ENCODE peak calls at places on chromosomes 16 and 17, in six cellular contexts. One of them, this sample, is unnamed.
A peak's percentile ranks its signal among the peaks of the same experiment; 100 is the strongest.

GRCh38 chr17:38326996-38327792 is 16.6 kb downstream of the GPR179 start:
- DNase-seq in neural crest cell: no peak
- DNase-seq in foreskin fibroblast: no peak
- DNase-seq in A549: no peak
- DNase-seq in cardiac muscle cell: no peak
- DNase-seq in endothelial cell of umbilical vein: no peak
- DNase-seq in this sample: no peak

GRCh38 chr17:50539762-50540440 is 7.1 kb upstream of the SPATA20 start:
- DNase-seq in neural crest cell: no peak
- DNase-seq in foreskin fibroblast: no peak
- DNase-seq in A549: no peak
- DNase-seq in cardiac muscle cell: no peak
- DNase-seq in endothelial cell of umbilical vein: no peak
- DNase-seq in this sample: no peak

GRCh38 chr16:65481956-65482355 is 360.1 kb upstream of the CDH11 start:
- DNase-seq in neural crest cell: no peak
- DNase-seq in foreskin fibroblast: no peak
- DNase-seq in A549: no peak
- DNase-seq in cardiac muscle cell: no peak
- DNase-seq in endothelial cell of umbilical vein: no peak
- DNase-seq in this sample: no peak

GRCh38 chr16:14455577-14455976 is 174.5 kb downstream of the PARN start:
- DNase-seq in neural crest cell: no peak
- DNase-seq in foreskin fibroblast: peak; percentile 81
- DNase-seq in A549: no peak
- DNase-seq in cardiac muscle cell: peak; percentile 53
- DNase-seq in endothelial cell of umbilical vein: no peak
- DNase-seq in this sample: peak; percentile 1

GRCh38 chr17:50209133-50209471 is 7.7 kb upstream of the COL1A1 start:
- DNase-seq in neural crest cell: no peak
- DNase-seq in foreskin fibroblast: no peak
- DNase-seq in A549: no peak
- DNase-seq in cardiac muscle cell: no peak
- DNase-seq in endothelial cell of umbilical vein: no peak
- DNase-seq in this sample: no peak

GRCh38 chr16:10368984-10369551 is 16.8 kb upstream of the ATF7IP2 start:
- DNase-seq in neural crest cell: no peak
- DNase-seq in foreskin fibroblast: no peak
- DNase-seq in A549: no peak
- DNase-seq in cardiac muscle cell: no peak
- DNase-seq in endothelial cell of umbilical vein: no peak
- DNase-seq in this sample: peak; percentile 12

GRCh38 chr17:60390881-60391418 is 983 bp downstream of the USP32 start:
- DNase-seq in neural crest cell: peak; percentile 6
- DNase-seq in foreskin fibroblast: peak; percentile 67
- DNase-seq in A549: peak; percentile 25
- DNase-seq in cardiac muscle cell: peak; percentile 59
- DNase-seq in endothelial cell of umbilical vein: peak; percentile 81
- DNase-seq in this sample: peak; percentile 80

GRCh38 chr17:49496866-49497146 is 1.7 kb downstream of the NGFR start:
- DNase-seq in neural crest cell: no peak
- DNase-seq in foreskin fibroblast: no peak
- DNase-seq in A549: no peak
- DNase-seq in cardiac muscle cell: no peak
- DNase-seq in endothelial cell of umbilical vein: no peak
- DNase-seq in this sample: no peak

GRCh38 chr17:78255953-78256704 is 24.7 kb downstream of the TMEM235 start:
- DNase-seq in neural crest cell: no peak
- DNase-seq in foreskin fibroblast: no peak
- DNase-seq in A549: no peak
- DNase-seq in cardiac muscle cell: no peak
- DNase-seq in endothelial cell of umbilical vein: no peak
- DNase-seq in this sample: no peak

GRCh38 chr16:88505405-88506082 is 52.5 kb downstream of the ZFPM1 start:
- DNase-seq in neural crest cell: no peak
- DNase-seq in foreskin fibroblast: no peak
- DNase-seq in A549: peak; percentile 69
- DNase-seq in cardiac muscle cell: peak; percentile 64
- DNase-seq in endothelial cell of umbilical vein: no peak
- DNase-seq in this sample: no peak

GRCh38 chr17:80050706-80051105 is 14.3 kb downstream of the CCDC40 start:
- DNase-seq in neural crest cell: no peak
- DNase-seq in foreskin fibroblast: no peak
- DNase-seq in A549: no peak
- DNase-seq in cardiac muscle cell: no peak
- DNase-seq in endothelial cell of umbilical vein: no peak
- DNase-seq in this sample: no peak

GRCh38 chr17:78891406-78892061 is 11.5 kb downstream of the CEP295NL start:
- DNase-seq in neural crest cell: no peak
- DNase-seq in foreskin fibroblast: no peak
- DNase-seq in A549: no peak
- DNase-seq in cardiac muscle cell: no peak
- DNase-seq in endothelial cell of umbilical vein: no peak
- DNase-seq in this sample: no peak

GRCh38 chr17:4087911-4088693 is 54.7 kb downstream of the ZZEF1 start:
- DNase-seq in neural crest cell: no peak
- DNase-seq in foreskin fibroblast: peak; percentile 51
- DNase-seq in A549: no peak
- DNase-seq in cardiac muscle cell: no peak
- DNase-seq in endothelial cell of umbilical vein: no peak
- DNase-seq in this sample: no peak

GRCh38 chr17:75487351-75488070 is 27.8 kb downstream of the CASKIN2 start:
- DNase-seq in neural crest cell: no peak
- DNase-seq in foreskin fibroblast: peak; percentile 20
- DNase-seq in A549: no peak
- DNase-seq in cardiac muscle cell: no peak
- DNase-seq in endothelial cell of umbilical vein: no peak
- DNase-seq in this sample: peak; percentile 62

GRCh38 chr17:74608511-74608910 is 15.0 kb downstream of the CD300E start:
- DNase-seq in neural crest cell: no peak
- DNase-seq in foreskin fibroblast: no peak
- DNase-seq in A549: no peak
- DNase-seq in cardiac muscle cell: no peak
- DNase-seq in endothelial cell of umbilical vein: no peak
- DNase-seq in this sample: no peak

GRCh38 chr17:77834170-77835115 is 124.1 kb upstream of the TNRC6C start:
- DNase-seq in neural crest cell: no peak
- DNase-seq in foreskin fibroblast: peak; percentile 79
- DNase-seq in A549: peak; percentile 99
- DNase-seq in cardiac muscle cell: peak; percentile 63
- DNase-seq in endothelial cell of umbilical vein: peak; percentile 75
- DNase-seq in this sample: no peak

GRCh38 chr17:16997514-16998429 is 25.9 kb upstream of the TNFRSF13B start:
- DNase-seq in neural crest cell: no peak
- DNase-seq in foreskin fibroblast: no peak
- DNase-seq in A549: peak; percentile 67
- DNase-seq in cardiac muscle cell: peak; percentile 36
- DNase-seq in endothelial cell of umbilical vein: peak; percentile 45
- DNase-seq in this sample: peak; percentile 21

GRCh38 chr17:17698869-17699351 is 17.7 kb downstream of the RAI1 start:
- DNase-seq in neural crest cell: no peak
- DNase-seq in foreskin fibroblast: peak; percentile 54
- DNase-seq in A549: no peak
- DNase-seq in cardiac muscle cell: peak; percentile 64
- DNase-seq in endothelial cell of umbilical vein: peak; percentile 12
- DNase-seq in this sample: no peak

This sample was measured in dermis microvascular lymphatic vessel endothelial cell.